ENCODE peak calls at places on chromosomes 13 and 19, in seven cellular contexts. G is brain microvascular endothelial cell, M is thoracic aorta, V is neural progenitor cell, K is esophagus squamous epithelium, Y is endothelial cell of umbilical vein, N is transverse colon. D is an unnamed sample.

GRCh38 chr19:54418030-54418929 is 3.0 kb downstream of the TTYH1 start:
- DNase-seq in G (peak), M (no peak), V (peak), K (no peak), Y (no peak), N (no peak), D (no peak)

GRCh38 chr13:98834254-98834960 is 81.9 kb upstream of the SLC15A1 start:
- DNase-seq in G (no peak), M (no peak), V (peak), K (no peak), Y (no peak), N (no peak), D (no peak)

GRCh38 chr13:83297591-83298305 is 584.5 kb downstream of the SLITRK1 start:
- DNase-seq in G (no peak), M (no peak), V (no peak), K (no peak), Y (no peak), N (no peak), D (no peak)

GRCh38 chr19:35818445-35818844 is 5.8 kb upstream of the PRODH2 start:
- DNase-seq in G (no peak), M (no peak), V (no peak), K (no peak), Y (no peak), N (no peak), D (no peak)

GRCh38 chr13:59208405-59209195 is 955.1 kb downstream of the DIAPH3 start:
- DNase-seq in G (no peak), M (no peak), V (no peak), K (no peak), Y (no peak), N (no peak), D (no peak)

GRCh38 chr19:38209671-38210457 is 14.2 kb downstream of the DPF1 start:
- DNase-seq in G (no peak), M (peak), V (peak), K (no peak), Y (peak), N (peak), D (no peak)

GRCh38 chr13:35144496-35144895 is 202.4 kb downstream of the NBEA start:
- DNase-seq in G (peak), M (no peak), V (no peak), K (no peak), Y (peak), N (no peak), D (no peak)

GRCh38 chr13:50078512-50079277 is 63.5 kb downstream of the KCNRG start:
- DNase-seq in G (no peak), M (no peak), V (no peak), K (no peak), Y (peak), N (no peak), D (no peak)

GRCh38 chr19:40503300-40503699 is 36.5 kb downstream of the SPTBN4 start:
- DNase-seq in G (no peak), M (no peak), V (peak), K (no peak), Y (no peak), N (no peak), D (no peak)

GRCh38 chr19:1251233-1251502 is 2.8 kb downstream of the MIDN start:
- DNase-seq in G (peak), M (no peak), V (peak), K (no peak), Y (peak), N (peak), D (no peak)

GRCh38 chr13:84896128-84896527 is 903.1 kb downstream of the SLITRK6 start:
- DNase-seq in G (peak), M (no peak), V (peak), K (no peak), Y (peak), N (peak), D (peak)

GRCh38 chr13:31069808-31070544 is 91.7 kb downstream of the HSPH1 start:
- DNase-seq in G (no peak), M (no peak), V (no peak), K (no peak), Y (no peak), N (no peak), D (no peak)

GRCh38 chr13:51330741-51331140 is 8.8 kb upstream of the SERPINE3 start:
- DNase-seq in G (peak), M (no peak), V (no peak), K (no peak), Y (no peak), N (no peak), D (peak)

GRCh38 chr13:38002596-38002995 is 133.0 kb upstream of the TRPC4 start:
- DNase-seq in G (no peak), M (no peak), V (no peak), K (no peak), Y (peak), N (no peak), D (no peak)

GRCh38 chr19:5130371-5131030 is 161.6 kb downstream of the KDM4B start:
- DNase-seq in G (no peak), M (no peak), V (no peak), K (no peak), Y (no peak), N (peak), D (no peak)

GRCh38 chr13:70568571-70568970 is 460.3 kb upstream of the KLHL1 start:
- DNase-seq in G (peak), M (no peak), V (peak), K (no peak), Y (peak), N (no peak), D (peak)

GRCh38 chr13:75704942-75705320 is 68.8 kb downstream of the LMO7 start:
- DNase-seq in G (no peak), M (no peak), V (no peak), K (no peak), Y (no peak), N (peak), D (no peak)

GRCh38 chr19:56987184-56987583 is 132.6 kb upstream of the USP29 start:
- DNase-seq in G (no peak), M (no peak), V (no peak), K (no peak), Y (no peak), N (no peak), D (no peak)

GRCh38 chr13:51844862-51845573 is at the start of gene TMEM272:
- DNase-seq in G (peak), M (no peak), V (peak), K (no peak), Y (peak), N (peak), D (no peak)

GRCh38 chr13:73065665-73066350 is 7.0 kb downstream of the KLF5 start:
- DNase-seq in G (no peak), M (no peak), V (no peak), K (no peak), Y (no peak), N (peak), D (no peak)

GRCh38 chr13:40664100-40665060 is 2.1 kb downstream of the FOXO1 start:
- DNase-seq in G (peak), M (peak), V (peak), K (no peak), Y (peak), N (peak), D (no peak)

GRCh38 chr13:45060062-45060461 is 60.2 kb upstream of the GTF2F2 start:
- DNase-seq in G (no peak), M (no peak), V (no peak), K (no peak), Y (no peak), N (no peak), D (no peak)

GRCh38 chr13:45055198-45055901 is 65.0 kb upstream of the GTF2F2 start:
- DNase-seq in G (peak), M (no peak), V (no peak), K (no peak), Y (peak), N (peak), D (peak)

GRCh38 chr13:45051315-45051714 is 62.0 kb downstream of the GPALPP1 start:
- DNase-seq in G (no peak), M (no peak), V (no peak), K (no peak), Y (no peak), N (no peak), D (no peak)

DNA sequence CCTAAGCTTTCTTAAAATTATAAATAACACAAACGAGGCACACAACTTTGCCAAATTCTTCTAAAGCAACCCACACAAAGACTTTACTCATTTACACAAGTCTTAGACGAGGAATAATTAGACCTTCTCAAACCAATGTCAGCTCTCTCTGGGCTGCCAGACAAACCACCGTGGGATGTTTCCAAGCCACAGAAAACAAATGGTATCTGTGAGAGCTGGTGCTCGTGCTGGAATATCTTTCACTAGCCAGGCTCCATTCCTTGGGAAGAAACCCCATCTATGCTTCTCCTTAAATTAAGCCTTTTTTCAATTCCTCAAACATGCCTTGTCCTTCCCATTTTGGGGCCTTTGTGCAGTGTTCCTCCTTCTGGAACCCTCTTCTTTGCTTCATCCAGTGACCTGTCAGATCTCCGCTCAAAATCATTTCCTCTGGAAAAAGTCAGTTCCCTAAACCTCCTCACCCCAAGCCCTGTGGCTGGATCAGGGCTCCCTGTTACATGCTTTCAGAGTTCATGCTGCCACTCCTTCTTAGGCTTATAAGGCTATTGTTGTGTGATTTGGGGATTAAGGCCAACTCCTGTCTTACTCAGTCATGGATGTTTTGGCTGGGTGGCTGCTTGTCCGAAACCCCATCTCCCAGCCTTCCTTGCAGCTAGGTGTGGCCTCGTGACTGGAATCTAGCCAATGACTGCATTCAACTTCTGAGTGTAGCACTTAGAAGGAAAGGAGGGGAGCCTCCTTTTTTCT is 64.2 kb upstream of the GTF2F2 start:
- DNase-seq in G (no peak), M (no peak), V (peak), K (no peak), Y (no peak), N (peak), D (peak)
- TF ChIP-seq CTCF in G (no peak), M (no peak), V (no peak), K (no peak), Y (no peak), N (no peak), D (no peak)

GRCh38 chr19:17304386-17305047 is 1.2 kb upstream of the MRPL34 start:
- DNase-seq in G (no peak), M (no peak), V (no peak), K (no peak), Y (no peak), N (no peak), D (no peak)

GRCh38 chr19:17303167-17303939 is at the start of gene ABHD8:
- DNase-seq in G (peak), M (peak), V (peak), K (peak), Y (peak), N (peak), D (peak)

GRCh38 chr19:17303940-17304267 is 679 bp upstream of the ABHD8 start:
- DNase-seq in G (no peak), M (no peak), V (no peak), K (no peak), Y (no peak), N (no peak), D (no peak)

GRCh38 chr19:17300992-17301585 is 2.1 kb downstream of the ABHD8 start:
- DNase-seq in G (no peak), M (no peak), V (no peak), K (no peak), Y (no peak), N (no peak), D (no peak)

DNA sequence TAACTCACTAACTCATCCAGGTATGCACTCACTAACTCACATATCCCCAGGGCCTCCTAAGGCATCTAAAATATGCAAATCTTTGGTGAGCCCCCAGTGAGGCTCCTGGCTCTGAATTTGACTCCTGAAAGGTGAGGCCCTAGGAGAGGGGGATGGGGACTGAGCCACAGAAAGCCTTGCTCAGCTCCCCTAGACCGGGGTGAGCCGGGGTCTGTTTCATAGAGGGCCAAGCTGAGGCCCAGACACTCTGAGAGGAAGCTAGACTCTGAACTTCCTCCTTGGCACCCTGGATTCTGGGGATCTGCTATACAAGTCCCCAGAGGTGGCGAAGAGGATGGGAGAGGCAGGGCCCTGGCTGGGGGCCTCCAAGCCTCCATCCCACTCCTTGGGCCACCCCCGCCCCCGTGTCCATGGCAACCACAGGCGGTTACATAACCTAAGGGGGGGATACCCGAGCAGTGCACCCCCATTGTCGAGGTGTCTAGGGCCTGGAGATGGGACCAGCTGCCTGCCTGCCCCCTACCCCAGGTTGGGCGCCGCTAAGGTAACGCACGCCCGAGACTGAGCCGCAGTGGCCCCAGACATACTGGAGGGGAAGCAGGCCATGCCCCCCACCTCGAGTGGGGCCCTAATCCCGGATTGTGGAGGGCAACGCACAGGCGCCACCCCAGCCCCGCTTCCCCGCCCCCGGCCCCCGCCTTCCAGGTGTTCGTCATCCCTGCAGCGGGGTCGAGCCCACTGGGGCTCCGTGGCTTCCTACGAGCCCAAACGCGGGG is 646 bp downstream of the ABHD8 start:
- DNase-seq in G (no peak), M (no peak), V (peak), K (no peak), Y (no peak), N (no peak), D (no peak)
- H3K4me3 ChIP-seq in G (peak), M (peak), V (peak), K (peak), Y (peak), N (peak), D (peak)

DNA sequence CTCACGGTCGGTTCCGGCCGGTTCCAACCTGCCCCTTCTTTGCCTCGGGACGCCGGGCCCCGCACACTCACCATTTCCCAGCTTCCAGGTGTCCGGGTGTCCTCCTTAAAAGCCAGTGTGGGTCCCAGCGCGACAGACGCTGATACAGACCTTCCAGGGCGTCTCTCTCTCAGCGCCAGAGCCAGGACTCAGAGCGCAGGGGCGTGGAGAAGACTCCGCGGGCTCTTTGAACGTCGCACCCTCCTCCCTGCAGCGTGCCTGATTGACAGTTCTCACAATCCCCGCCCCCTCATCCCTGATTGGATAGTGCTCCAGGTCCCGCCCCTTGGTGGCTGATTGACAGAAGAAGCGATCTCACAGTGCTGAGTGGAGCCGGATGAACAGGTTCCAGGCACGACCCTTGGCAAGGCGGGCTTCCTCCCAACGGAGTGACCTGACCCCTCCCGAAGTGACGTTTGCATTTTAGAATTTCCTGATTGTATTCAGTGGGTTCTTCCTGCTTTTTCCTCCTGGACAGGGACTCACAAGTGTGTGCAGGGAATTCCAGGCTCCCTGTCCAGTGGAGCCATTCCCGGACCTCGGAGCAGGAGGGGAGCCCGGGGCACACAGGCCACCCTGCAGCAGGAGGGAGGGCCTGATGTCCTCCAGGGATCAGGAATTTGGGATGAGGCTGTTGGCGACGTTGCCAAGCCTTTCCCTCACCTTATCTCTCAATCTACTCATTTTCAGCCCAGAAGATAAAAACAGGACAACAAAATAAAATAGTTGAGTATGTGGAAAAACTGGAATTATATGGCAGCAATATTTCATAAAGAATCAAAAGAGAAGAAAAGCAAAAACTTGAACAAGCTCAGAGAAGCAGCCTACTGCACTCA is at the start of gene ZNF823:
- DNase-seq in G (peak), M (peak), V (peak), K (peak), Y (peak), N (peak), D (peak)
- TF ChIP-seq CTCF in G (no peak), M (no peak), V (no peak), K (no peak), Y (no peak), N (no peak), D (no peak)

GRCh38 chr19:49120868-49121267 is 1.5 kb downstream of the PPFIA3 start:
- DNase-seq in G (no peak), M (no peak), V (no peak), K (no peak), Y (no peak), N (no peak), D (no peak)

GRCh38 chr19:49119411-49120324 is at the start of gene PPFIA3:
- DNase-seq in G (peak), M (no peak), V (peak), K (no peak), Y (peak), N (peak), D (no peak)

GRCh38 chr19:49120325-49120683 is 960 bp downstream of the PPFIA3 start:
- DNase-seq in G (no peak), M (no peak), V (no peak), K (no peak), Y (no peak), N (no peak), D (no peak)

GRCh38 chr19:49117677-49118564 is 1.0 kb downstream of the C19orf73 start:
- DNase-seq in G (no peak), M (no peak), V (no peak), K (no peak), Y (no peak), N (no peak), D (no peak)

GRCh38 chr19:49118565-49119410 is at the start of gene C19orf73:
- DNase-seq in G (peak), M (peak), V (peak), K (peak), Y (peak), N (peak), D (peak)
- H3K4me3 ChIP-seq in G (peak), M (peak), V (peak), K (peak), Y (peak), N (peak), D (peak)

GRCh38 chr19:19404879-19405860 is at the start of gene GATAD2A:
- DNase-seq in G (peak), M (peak), V (peak), K (peak), Y (peak), N (peak), D (peak)
- TF ChIP-seq CTCF in G (peak), M (peak), V (peak), K (no peak), Y (peak), N (peak), D (no peak)

GRCh38 chr19:3398900-3399278 is 32.5 kb downstream of the NFIC start:
- DNase-seq in G (no peak), M (no peak), V (no peak), K (no peak), Y (no peak), N (no peak), D (no peak)
- H3K4me3 ChIP-seq in G (no peak), M (peak), V (no peak), K (peak), Y (no peak), N (no peak), D (no peak)

GRCh38 chr13:24528816-24529398 is 16.3 kb upstream of the PARP4 start:
- DNase-seq in G (no peak), M (no peak), V (no peak), K (no peak), Y (no peak), N (no peak), D (no peak)
- TF ChIP-seq CTCF in G (no peak), M (no peak), V (no peak), K (no peak), Y (no peak), N (no peak), D (no peak)